ENCODE peak calls at places on chromosomes 1 and 21, in ten cellular contexts. One of them, this sample, is unnamed.

GRCh38 chr1:11339346-11340247 is 66.6 kb downstream of the UBIAD1 start:
- DNase-seq in transverse colon: peak; percentile 24
- DNase-seq in brain microvascular endothelial cell: no peak
- DNase-seq in BJ: no peak
- DNase-seq in HepG2: no peak
- DNase-seq in lower lobe of right lung: no peak
- DNase-seq in right lobe of liver: no peak
- DNase-seq in astrocyte of the spinal cord: no peak
- DNase-seq in cardiac fibroblast: no peak
- DNase-seq in ovary: no peak
- DNase-seq in this sample: no peak

GRCh38 chr1:48571303-48571987 is 99.4 kb upstream of the SPATA6 start:
- DNase-seq in cardiac fibroblast: no peak
- DNase-seq in lower lobe of right lung: no peak
- DNase-seq in HepG2: no peak
- DNase-seq in brain microvascular endothelial cell: no peak
- DNase-seq in transverse colon: no peak
- DNase-seq in ovary: no peak
- DNase-seq in astrocyte of the spinal cord: no peak
- DNase-seq in right lobe of liver: no peak
- DNase-seq in BJ: no peak
- DNase-seq in this sample: no peak

GRCh38 chr1:180053594-180054567 is 99.3 kb downstream of the CEP350 start:
- DNase-seq in ovary: no peak
- DNase-seq in astrocyte of the spinal cord: no peak
- DNase-seq in transverse colon: no peak
- DNase-seq in BJ: no peak
- DNase-seq in cardiac fibroblast: peak; percentile 22
- DNase-seq in right lobe of liver: no peak
- DNase-seq in HepG2: no peak
- DNase-seq in brain microvascular endothelial cell: no peak
- DNase-seq in lower lobe of right lung: no peak
- DNase-seq in this sample: no peak

GRCh38 chr1:3560981-3561380 is 50.3 kb downstream of the MEGF6 start:
- DNase-seq in astrocyte of the spinal cord: no peak
- DNase-seq in ovary: no peak
- DNase-seq in brain microvascular endothelial cell: no peak
- DNase-seq in transverse colon: no peak
- DNase-seq in right lobe of liver: no peak
- DNase-seq in cardiac fibroblast: no peak
- DNase-seq in lower lobe of right lung: no peak
- DNase-seq in BJ: no peak
- DNase-seq in HepG2: no peak
- DNase-seq in this sample: no peak

GRCh38 chr1:185834371-185834900 is 100.2 kb downstream of the HMCN1 start:
- DNase-seq in astrocyte of the spinal cord: no peak
- DNase-seq in BJ: no peak
- DNase-seq in transverse colon: no peak
- DNase-seq in ovary: no peak
- DNase-seq in brain microvascular endothelial cell: no peak
- DNase-seq in lower lobe of right lung: no peak
- DNase-seq in right lobe of liver: no peak
- DNase-seq in cardiac fibroblast: peak; percentile 56
- DNase-seq in HepG2: no peak
- DNase-seq in this sample: no peak

GRCh38 chr1:152953761-152954160 is 6.8 kb downstream of the SPRR5 start:
- DNase-seq in lower lobe of right lung: no peak
- DNase-seq in brain microvascular endothelial cell: no peak
- DNase-seq in right lobe of liver: no peak
- DNase-seq in transverse colon: no peak
- DNase-seq in cardiac fibroblast: no peak
- DNase-seq in BJ: no peak
- DNase-seq in HepG2: no peak
- DNase-seq in astrocyte of the spinal cord: no peak
- DNase-seq in ovary: no peak
- DNase-seq in this sample: no peak

GRCh38 chr1:65469889-65470340 is 49.4 kb downstream of the LEPR start:
- DNase-seq in lower lobe of right lung: no peak
- DNase-seq in HepG2: peak; percentile 40
- DNase-seq in right lobe of liver: no peak
- DNase-seq in ovary: no peak
- DNase-seq in brain microvascular endothelial cell: peak; percentile 34
- DNase-seq in cardiac fibroblast: peak; percentile 82
- DNase-seq in BJ: no peak
- DNase-seq in astrocyte of the spinal cord: peak; percentile 63
- DNase-seq in transverse colon: no peak
- DNase-seq in this sample: no peak

GRCh38 chr1:199290186-199290585 is 651.3 kb downstream of the PTPRC start:
- DNase-seq in astrocyte of the spinal cord: no peak
- DNase-seq in cardiac fibroblast: no peak
- DNase-seq in lower lobe of right lung: no peak
- DNase-seq in transverse colon: no peak
- DNase-seq in brain microvascular endothelial cell: peak; percentile 16
- DNase-seq in right lobe of liver: no peak
- DNase-seq in ovary: no peak
- DNase-seq in HepG2: no peak
- DNase-seq in BJ: no peak
- DNase-seq in this sample: peak; percentile 62

GRCh38 chr1:200670215-200671118 is 760 bp upstream of the DDX59 start:
- DNase-seq in HepG2: peak; percentile 24
- DNase-seq in ovary: no peak
- DNase-seq in transverse colon: peak; percentile 51
- DNase-seq in astrocyte of the spinal cord: peak; percentile 79
- DNase-seq in cardiac fibroblast: no peak
- DNase-seq in right lobe of liver: peak; percentile 52
- DNase-seq in brain microvascular endothelial cell: no peak
- DNase-seq in lower lobe of right lung: peak; percentile 54
- DNase-seq in BJ: peak; percentile 11
- DNase-seq in this sample: peak; percentile 85

GRCh38 chr21:37367758-37368535 is 1.4 kb downstream of the DYRK1A start:
- DNase-seq in BJ: no peak
- DNase-seq in lower lobe of right lung: peak; percentile 67
- DNase-seq in transverse colon: peak; percentile 38
- DNase-seq in HepG2: no peak
- DNase-seq in right lobe of liver: peak; percentile 72
- DNase-seq in ovary: peak; percentile 70
- DNase-seq in astrocyte of the spinal cord: peak; percentile 37
- DNase-seq in brain microvascular endothelial cell: peak; percentile 13
- DNase-seq in cardiac fibroblast: peak; percentile 59
- DNase-seq in this sample: peak; percentile 42

GRCh38 chr1:117049857-117050256 is 10.3 kb upstream of the TTF2 start:
- DNase-seq in BJ: no peak
- DNase-seq in astrocyte of the spinal cord: no peak
- DNase-seq in transverse colon: no peak
- DNase-seq in HepG2: no peak
- DNase-seq in ovary: no peak
- DNase-seq in lower lobe of right lung: no peak
- DNase-seq in cardiac fibroblast: no peak
- DNase-seq in brain microvascular endothelial cell: no peak
- DNase-seq in right lobe of liver: no peak
- DNase-seq in this sample: no peak

GRCh38 chr1:80392529-80392928 is 1386.0 kb upstream of the ADGRL4 start:
- DNase-seq in right lobe of liver: no peak
- DNase-seq in BJ: no peak
- DNase-seq in transverse colon: no peak
- DNase-seq in ovary: no peak
- DNase-seq in cardiac fibroblast: peak; percentile 61
- DNase-seq in lower lobe of right lung: no peak
- DNase-seq in HepG2: peak; percentile 2
- DNase-seq in brain microvascular endothelial cell: peak; percentile 24
- DNase-seq in astrocyte of the spinal cord: no peak
- DNase-seq in this sample: peak; percentile 80

DNA sequence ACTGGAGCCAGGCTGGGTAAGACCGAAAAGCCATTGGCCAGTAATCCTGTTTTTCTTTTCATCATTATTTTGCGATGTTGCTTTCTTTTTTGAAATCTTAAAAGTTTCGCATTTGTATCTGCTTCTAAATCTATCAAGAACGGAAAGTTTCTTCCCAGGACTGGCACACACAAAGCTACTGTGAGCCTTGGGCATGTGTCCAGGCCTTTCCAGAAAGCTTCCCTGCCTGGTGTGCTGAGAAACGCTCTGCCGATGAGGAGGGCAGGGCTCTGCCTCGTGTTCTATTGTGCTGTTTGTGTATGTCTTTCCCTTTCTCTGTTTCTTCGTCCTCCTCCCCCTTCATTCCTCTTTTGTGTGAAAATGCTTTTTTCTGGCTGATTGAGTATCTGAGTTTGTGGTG is 72.4 kb downstream of the RGL1 start:
- DNase-seq in cardiac fibroblast: peak; percentile 92
- DNase-seq in right lobe of liver: no peak
- DNase-seq in BJ: no peak
- DNase-seq in ovary: peak; percentile 76
- DNase-seq in astrocyte of the spinal cord: peak; percentile 54
- DNase-seq in HepG2: no peak
- DNase-seq in transverse colon: peak; percentile 32
- DNase-seq in lower lobe of right lung: peak; percentile 62
- DNase-seq in brain microvascular endothelial cell: no peak
- DNase-seq in this sample: peak; percentile 68
- H3K4me3 ChIP-seq in cardiac fibroblast: peak overlapping the region; percentile 4
- H3K4me3 ChIP-seq in right lobe of liver: no peak overlapping the region
- H3K4me3 ChIP-seq in BJ: no peak overlapping the region
- H3K4me3 ChIP-seq in ovary: peak overlapping the region; percentile 15
- H3K4me3 ChIP-seq in astrocyte of the spinal cord: no peak overlapping the region
- H3K4me3 ChIP-seq in HepG2: no peak overlapping the region
- H3K4me3 ChIP-seq in transverse colon: peak overlapping the region; percentile 22
- H3K4me3 ChIP-seq in lower lobe of right lung: peak overlapping the region; percentile 7
- H3K4me3 ChIP-seq in brain microvascular endothelial cell: no peak overlapping the region
- H3K4me3 ChIP-seq in this sample: no peak overlapping the region

DNA sequence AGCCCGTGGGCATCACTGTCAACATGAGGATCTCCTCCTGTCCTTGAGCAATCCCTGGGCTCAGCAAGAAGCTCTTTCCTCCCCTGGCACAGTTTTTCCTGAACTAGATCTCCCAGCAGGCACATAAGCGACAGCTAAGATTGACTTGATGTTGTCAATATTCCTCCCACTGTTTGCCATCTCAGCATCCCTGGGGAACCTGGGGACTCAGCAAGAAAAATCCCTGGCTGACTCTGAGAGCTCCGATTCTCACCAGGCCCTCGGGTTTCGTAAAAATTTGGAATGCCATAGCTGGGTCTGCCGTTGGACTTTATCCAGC is 687.2 kb downstream of the MATN1 start:
- DNase-seq in transverse colon: no peak
- DNase-seq in astrocyte of the spinal cord: no peak
- DNase-seq in lower lobe of right lung: no peak
- DNase-seq in cardiac fibroblast: no peak
- DNase-seq in right lobe of liver: no peak
- DNase-seq in BJ: no peak
- DNase-seq in brain microvascular endothelial cell: no peak
- DNase-seq in HepG2: no peak
- DNase-seq in ovary: no peak
- DNase-seq in this sample: no peak
- TF ChIP-seq CTCF in transverse colon: no peak
- TF ChIP-seq CTCF in astrocyte of the spinal cord: no peak
- TF ChIP-seq CTCF in lower lobe of right lung: no peak
- TF ChIP-seq CTCF in cardiac fibroblast: no peak
- TF ChIP-seq CTCF in right lobe of liver: no peak
- TF ChIP-seq CTCF in BJ: no peak
- TF ChIP-seq CTCF in brain microvascular endothelial cell: no peak
- TF ChIP-seq CTCF in HepG2: no peak
- TF ChIP-seq CTCF in ovary: no peak
- TF ChIP-seq CTCF in this sample: no peak

DNA sequence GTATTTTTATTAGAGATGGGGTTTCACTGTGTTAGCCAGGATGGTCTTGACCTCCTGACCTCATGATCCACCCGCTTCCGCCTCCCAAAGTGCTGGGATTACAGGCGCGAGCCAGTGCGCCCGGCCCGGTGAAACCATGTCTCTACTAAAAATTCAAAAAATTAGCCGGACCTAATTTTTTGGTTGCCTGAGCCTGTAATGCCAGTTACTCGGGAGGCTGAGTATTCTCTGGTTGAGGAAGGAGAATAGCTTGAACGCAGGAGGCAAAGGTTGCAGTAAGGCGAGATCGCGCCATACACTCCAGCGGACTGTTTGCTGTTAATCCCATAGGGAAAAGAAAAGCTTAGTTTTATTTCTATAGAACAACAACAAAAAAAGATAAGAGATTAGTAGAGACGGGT is 29.9 kb upstream of the HJV start:
- DNase-seq in lower lobe of right lung: no peak
- DNase-seq in ovary: no peak
- DNase-seq in cardiac fibroblast: no peak
- DNase-seq in right lobe of liver: no peak
- DNase-seq in BJ: no peak
- DNase-seq in brain microvascular endothelial cell: no peak
- DNase-seq in astrocyte of the spinal cord: no peak
- DNase-seq in HepG2: no peak
- DNase-seq in transverse colon: no peak
- DNase-seq in this sample: no peak
- H3K4me3 ChIP-seq in lower lobe of right lung: peak overlapping the region; percentile 44
- H3K4me3 ChIP-seq in ovary: peak overlapping the region; percentile 48
- H3K4me3 ChIP-seq in cardiac fibroblast: peak overlapping the region; percentile 36
- H3K4me3 ChIP-seq in right lobe of liver: peak overlapping the region; percentile 45
- H3K4me3 ChIP-seq in BJ: peak overlapping the region; percentile 48
- H3K4me3 ChIP-seq in brain microvascular endothelial cell: peak overlapping the region; percentile 31
- H3K4me3 ChIP-seq in astrocyte of the spinal cord: peak overlapping the region; percentile 29
- H3K4me3 ChIP-seq in HepG2: peak overlapping the region; percentile 67
- H3K4me3 ChIP-seq in transverse colon: peak overlapping the region; percentile 45
- H3K4me3 ChIP-seq in this sample: peak overlapping the region; percentile 27

GRCh38 chr1:28646040-28646439 is 2.4 kb upstream of the RNU11 start:
- DNase-seq in BJ: peak; percentile 20
- DNase-seq in transverse colon: no peak
- DNase-seq in ovary: no peak
- DNase-seq in HepG2: peak; percentile 80
- DNase-seq in lower lobe of right lung: no peak
- DNase-seq in right lobe of liver: no peak
- DNase-seq in astrocyte of the spinal cord: no peak
- DNase-seq in cardiac fibroblast: peak; percentile 13
- DNase-seq in brain microvascular endothelial cell: peak; percentile 14
- DNase-seq in this sample: peak; percentile 43

GRCh38 chr1:28642056-28642846 is 616 bp downstream of the TAF12 start:
- DNase-seq in brain microvascular endothelial cell: no peak
- DNase-seq in lower lobe of right lung: no peak
- DNase-seq in astrocyte of the spinal cord: no peak
- DNase-seq in BJ: no peak
- DNase-seq in transverse colon: no peak
- DNase-seq in right lobe of liver: no peak
- DNase-seq in HepG2: no peak
- DNase-seq in ovary: no peak
- DNase-seq in cardiac fibroblast: peak; percentile 40
- DNase-seq in this sample: peak; percentile 5

GRCh38 chr1:28642847-28643635 is at the start of gene TAF12:
- DNase-seq in cardiac fibroblast: peak; percentile 97
- DNase-seq in ovary: peak; percentile 95
- DNase-seq in transverse colon: peak; percentile 95
- DNase-seq in brain microvascular endothelial cell: peak; percentile 91
- DNase-seq in astrocyte of the spinal cord: peak; percentile 97
- DNase-seq in HepG2: peak; percentile 90
- DNase-seq in right lobe of liver: peak; percentile 94
- DNase-seq in BJ: peak; percentile 85
- DNase-seq in lower lobe of right lung: peak; percentile 93
- DNase-seq in this sample: peak; percentile 92

DNA sequence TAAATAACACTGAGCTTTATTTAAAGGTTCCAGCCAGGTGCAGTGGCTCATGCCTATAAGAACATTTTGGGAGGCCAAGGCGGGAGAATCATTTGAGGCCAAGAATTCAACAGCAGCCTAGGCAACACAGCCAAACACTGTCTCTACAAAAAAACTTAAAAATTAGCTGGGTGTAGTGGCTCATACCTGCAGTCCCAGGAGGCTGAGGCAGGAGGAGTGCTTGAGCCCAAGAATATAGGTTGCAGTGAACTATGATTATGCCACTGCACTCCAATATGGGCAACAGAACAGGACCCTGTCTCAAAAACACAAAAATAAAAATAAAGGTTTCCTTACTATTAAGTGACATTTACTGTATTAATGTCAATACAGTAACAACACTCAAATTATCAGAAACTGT is 2.1 kb downstream of the TAF12 start:
- DNase-seq in right lobe of liver: no peak
- DNase-seq in HepG2: peak; percentile 50
- DNase-seq in ovary: no peak
- DNase-seq in lower lobe of right lung: no peak
- DNase-seq in brain microvascular endothelial cell: peak; percentile 22
- DNase-seq in cardiac fibroblast: peak; percentile 15
- DNase-seq in transverse colon: no peak
- DNase-seq in BJ: no peak
- DNase-seq in astrocyte of the spinal cord: peak; percentile 10
- DNase-seq in this sample: peak; percentile 21
- TF ChIP-seq CTCF in right lobe of liver: no peak
- TF ChIP-seq CTCF in HepG2: peak; percentile 41
- TF ChIP-seq CTCF in ovary: no peak
- TF ChIP-seq CTCF in lower lobe of right lung: no peak
- TF ChIP-seq CTCF in brain microvascular endothelial cell: peak; percentile 60
- TF ChIP-seq CTCF in cardiac fibroblast: peak; percentile 37
- TF ChIP-seq CTCF in transverse colon: peak; percentile 23
- TF ChIP-seq CTCF in BJ: peak; percentile 35
- TF ChIP-seq CTCF in astrocyte of the spinal cord: peak; percentile 50
- TF ChIP-seq CTCF in this sample: peak; percentile 30